ENCODE peak calls at places on chromosomes 1 and 21, in four cellular contexts. Y is G401; G is NCI-H460; K is activated CD4-positive, alpha-beta T cell treated with anti-CD3 and anti-CD28 coated beads, Interleukin-2, amount 10 ng/mL, durations not matched to agents 24 days and 14 days. R is an unnamed sample.
A peak's percentile ranks its signal among the peaks of the same experiment; 100 is the strongest.

GRCh38 chr1:204171751-204172178 is 5.6 kb upstream of the REN start:
- DNase-seq in Y (no peak), G (no peak), K (no peak), R (peak; percentile 81)

GRCh38 chr1:209517651-209518050 is 65.9 kb upstream of the CAMK1G start:
- DNase-seq in Y (no peak), G (no peak), K (no peak), R (no peak)

GRCh38 chr1:53754484-53755312 is 15.7 kb upstream of the GLIS1 start:
- DNase-seq in Y (peak; percentile 66), G (peak; percentile 41), K (peak; percentile 75), R (peak; percentile 63)

GRCh38 chr1:44423706-44424546 is 18.9 kb downstream of the RNF220 start:
- DNase-seq in Y (peak; percentile 30), G (peak; percentile 7), K (no peak), R (no peak)

GRCh38 chr1:2543543-2544092 is 12.6 kb upstream of the TNFRSF14 start:
- DNase-seq in Y (no peak), G (no peak), K (peak; percentile 75), R (no peak)

GRCh38 chr1:61122389-61122788 is 40.0 kb downstream of the NFIA start:
- DNase-seq in Y (no peak), G (no peak), K (no peak), R (no peak)

GRCh38 chr1:52240592-52240991 is 98.7 kb downstream of the ZFYVE9 start:
- DNase-seq in Y (no peak), G (no peak), K (no peak), R (no peak)

GRCh38 chr1:30028939-30029338 is 694.4 kb downstream of the MATN1 start:
- DNase-seq in Y (no peak), G (no peak), K (no peak), R (no peak)

GRCh38 chr1:67683736-67684525 is 1.1 kb upstream of the GADD45A start:
- DNase-seq in Y (peak; percentile 26), G (peak; percentile 16), K (peak; percentile 74), R (no peak)

GRCh38 chr1:27416387-27417111 is 24.1 kb downstream of the GPR3 start:
- DNase-seq in Y (peak; percentile 55), G (peak; percentile 34), K (peak; percentile 87), R (peak; percentile 83)

GRCh38 chr1:6912507-6912906 is 127.3 kb downstream of the CAMTA1 start:
- DNase-seq in Y (peak; percentile 15), G (no peak), K (no peak), R (no peak)

GRCh38 chr1:19463204-19463803 is 22.0 kb downstream of the CAPZB start:
- DNase-seq in Y (no peak), G (no peak), K (peak; percentile 92), R (no peak)

GRCh38 chr1:97252076-97252475 is 530.5 kb downstream of the PTBP2 start:
- DNase-seq in Y (no peak), G (no peak), K (no peak), R (no peak)

GRCh38 chr1:53470155-53470554 is 11.0 kb downstream of the DMRTB1 start:
- DNase-seq in Y (peak; percentile 60), G (no peak), K (no peak), R (peak; percentile 29)

GRCh38 chr21:32347351-32347750 is 45.5 kb downstream of the URB1 start:
- DNase-seq in Y (no peak), G (no peak), K (no peak), R (no peak)

GRCh38 chr1:190022709-190023108 is 455.0 kb downstream of the BRINP3 start:
- DNase-seq in Y (no peak), G (peak; percentile 25), K (no peak), R (no peak)

GRCh38 chr21:38531610-38532009 is 33.3 kb upstream of the ERG start:
- DNase-seq in Y (no peak), G (no peak), K (no peak), R (no peak)

GRCh38 chr1:162035241-162035640 is 11.6 kb upstream of the OLFML2B start:
- DNase-seq in Y (no peak), G (no peak), K (no peak), R (peak; percentile 76)

GRCh38 chr1:32337855-32338636 is 2.0 kb upstream of the MARCKSL1 start:
- DNase-seq in Y (no peak), G (no peak), K (peak; percentile 75), R (no peak)

GRCh38 chr21:16571594-16571993 is 841.8 kb downstream of the USP25 start:
- DNase-seq in Y (no peak), G (no peak), K (no peak), R (no peak)

GRCh38 chr1:36536727-36537126 is 54.0 kb upstream of the CSF3R start:
- DNase-seq in Y (no peak), G (no peak), K (no peak), R (no peak)

GRCh38 chr1:96598416-96599168 is 123.0 kb upstream of the PTBP2 start:
- DNase-seq in Y (no peak), G (no peak), K (no peak), R (no peak)

GRCh38 chr1:149979972-149980548 is 30.5 kb downstream of the OTUD7B start:
- DNase-seq in Y (no peak), G (no peak), K (no peak), R (no peak)

GRCh38 chr1:18927654-18928272 is 25.4 kb upstream of the ALDH4A1 start:
- DNase-seq in Y (no peak), G (no peak), K (peak; percentile 85), R (no peak)

GRCh38 chr1:201648911-201649775 is 110.2 kb downstream of the NAV1 start:
- DNase-seq in Y (no peak), G (no peak), K (no peak), R (no peak)

GRCh38 chr1:46408356-46409062 is 14.4 kb downstream of the FAAH start:
- DNase-seq in Y (no peak), G (no peak), K (no peak), R (no peak)

GRCh38 chr1:100720751-100721150 is 1.2 kb downstream of the VCAM1 start:
- DNase-seq in Y (no peak), G (no peak), K (no peak), R (no peak)

GRCh38 chr1:70907563-70908310 is 139.9 kb downstream of the PTGER3 start:
- DNase-seq in Y (no peak), G (no peak), K (no peak), R (no peak)

GRCh38 chr1:108079550-108079949 is 114.6 kb upstream of the VAV3 start:
- DNase-seq in Y (no peak), G (no peak), K (peak; percentile 82), R (no peak)

GRCh38 chr1:64308856-64309255 is 105.4 kb downstream of the UBE2U start:
- DNase-seq in Y (no peak), G (no peak), K (no peak), R (peak; percentile 23)

GRCh38 chr1:60283690-60284089 is 210.1 kb upstream of the C1orf87 start:
- DNase-seq in Y (no peak), G (no peak), K (no peak), R (no peak)

GRCh38 chr1:72037745-72038343 is 244.5 kb downstream of the NEGR1 start:
- DNase-seq in Y (peak; percentile 41), G (peak; percentile 12), K (peak; percentile 57), R (peak; percentile 31)

GRCh38 chr1:111736548-111737215 is 2.5 kb downstream of the INKA2 start:
- DNase-seq in Y (peak; percentile 42), G (no peak), K (no peak), R (peak; percentile 69)

GRCh38 chr1:162660598-162660997 is 28.3 kb downstream of the DDR2 start:
- DNase-seq in Y (no peak), G (no peak), K (no peak), R (no peak)

GRCh38 chr1:147539122-147539575 is 2.2 kb upstream of the BCL9 start:
- DNase-seq in Y (no peak), G (peak; percentile 81), K (no peak), R (no peak)

GRCh38 chr1:22611530-22611947 is 24.9 kb upstream of the C1QA start:
- DNase-seq in Y (peak; percentile 11), G (peak; percentile 48), K (peak; percentile 81), R (peak; percentile 65)

GRCh38 chr1:94514095-94514727 is 27.3 kb downstream of the F3 start:
- DNase-seq in Y (peak; percentile 32), G (peak; percentile 26), K (peak; percentile 64), R (peak; percentile 51)